ENCODE peak calls at places on chromosomes 11 and 22, in eight cellular contexts. F is A172; B is stimulated activated CD4-positive, alpha-beta T cell treated with anti-CD3 and anti-CD28 coated beads, Interleukin-15, amount 100 ng/mL, for 1 hour; U is fibroblast of villous mesenchyme; A is NCI-H2107; J is T follicular helper cell; X is NT2/D1; N is NCI-H69. V is an unnamed sample.
A peak's percentile ranks its signal among the peaks of the same experiment; 100 is the strongest.

GRCh38 chr11:34650528-34650927 is 29.6 kb downstream of the EHF start:
- DNase-seq in X (no peak), A (no peak), N (no peak), F (no peak), U (peak; percentile 39), B (peak; percentile 49), J (peak; percentile 43), V (no peak)

GRCh38 chr11:100741866-100742625 is 55.0 kb downstream of the ARHGAP42 start:
- DNase-seq in A (no peak), U (no peak), X (no peak), F (no peak), N (no peak), J (no peak), B (no peak), V (peak; percentile 34)

GRCh38 chr11:5229388-5229787 is 2.5 kb upstream of the HBB start:
- DNase-seq in A (no peak), N (no peak), J (no peak), X (no peak), F (no peak), B (no peak), U (no peak), V (no peak)

GRCh38 chr11:76653674-76654309 is 16.8 kb downstream of the LRRC32 start:
- DNase-seq in A (no peak), J (no peak), N (no peak), F (no peak), X (no peak), U (peak; percentile 98), B (no peak), V (peak; percentile 85)

GRCh38 chr11:11584446-11584810 is 37.4 kb downstream of the GALNT18 start:
- DNase-seq in N (peak; percentile 50), B (no peak), X (no peak), A (no peak), U (peak; percentile 45), F (peak; percentile 85), J (no peak), V (peak; percentile 77)

GRCh38 chr22:17842386-17842785 is 68.1 kb upstream of the BID start:
- DNase-seq in A (no peak), J (peak; percentile 7), B (no peak), N (no peak), X (no peak), U (peak; percentile 64), F (no peak), V (no peak)

GRCh38 chr11:91761406-91762027 is 463.1 kb upstream of the FAT3 start:
- DNase-seq in J (no peak), B (no peak), F (no peak), X (peak; percentile 42), N (peak; percentile 98), A (no peak), U (no peak), V (no peak)

GRCh38 chr11:118911113-118911879 is 14.4 kb downstream of the BCL9L start:
- DNase-seq in N (peak; percentile 51), U (peak; percentile 57), F (peak; percentile 48), X (no peak), A (no peak), B (no peak), J (no peak), V (no peak)

GRCh38 chr11:61150656-61151544 is 10.3 kb downstream of the VPS37C start:
- DNase-seq in B (no peak), F (no peak), X (no peak), U (no peak), A (no peak), N (no peak), J (no peak), V (no peak)

GRCh38 chr11:73237471-73238290 is 19.6 kb downstream of the P2RY2 start:
- DNase-seq in U (peak; percentile 32), B (no peak), F (peak; percentile 32), N (no peak), A (no peak), J (no peak), X (no peak), V (peak; percentile 39)

GRCh38 chr11:134333951-134334350 is 2.2 kb downstream of the GLB1L2 start:
- DNase-seq in X (no peak), J (no peak), F (no peak), B (no peak), N (peak; percentile 19), U (no peak), A (no peak), V (no peak)

GRCh38 chr11:89321401-89321800 is 143.7 kb downstream of the TYR start:
- DNase-seq in J (no peak), N (no peak), F (no peak), X (no peak), B (no peak), U (no peak), A (no peak), V (no peak)

GRCh38 chr22:36329217-36330078 is 58.3 kb downstream of the MYH9 start:
- DNase-seq in J (peak; percentile 73), B (peak; percentile 62), U (peak; percentile 92), X (peak; percentile 75), N (peak; percentile 30), A (no peak), F (peak; percentile 98), V (peak; percentile 97)

GRCh38 chr11:45145421-45146071 is 893 bp upstream of the PRDM11 start:
- DNase-seq in B (no peak), J (no peak), F (no peak), N (peak; percentile 86), A (no peak), X (peak; percentile 73), U (peak; percentile 33), V (peak; percentile 57)

GRCh38 chr11:120108154-120108784 is 29.6 kb downstream of the TRIM29 start:
- DNase-seq in F (peak; percentile 21), J (peak; percentile 24), U (peak; percentile 45), X (peak; percentile 63), A (peak; percentile 64), N (peak; percentile 70), B (peak; percentile 47), V (peak; percentile 80)

GRCh38 chr11:114163231-114163631 is 103.7 kb downstream of the ZBTB16 start:
- DNase-seq in F (no peak), U (peak; percentile 95), X (no peak), B (no peak), J (no peak), N (peak; percentile 64), A (no peak), V (peak; percentile 89)

GRCh38 chr22:42699953-42700352 is 20.7 kb downstream of the A4GALT start:
- DNase-seq in X (no peak), F (no peak), B (no peak), J (no peak), N (no peak), A (no peak), U (no peak), V (no peak)

GRCh38 chr11:59754859-59755700 is at the start of gene STX3:
- DNase-seq in X (peak; percentile 39), N (peak; percentile 88), B (peak; percentile 55), F (peak; percentile 69), J (peak; percentile 54), U (peak; percentile 66), A (no peak), V (peak; percentile 75)

GRCh38 chr11:33893711-33894401 is 2.0 kb upstream of the LMO2 start:
- DNase-seq in N (no peak), U (peak; percentile 5), B (peak; percentile 53), A (no peak), X (no peak), J (peak; percentile 19), F (no peak), V (no peak)

GRCh38 chr11:41848349-41848748 is 388.9 kb upstream of the LRRC4C start:
- DNase-seq in F (no peak), X (no peak), J (no peak), N (no peak), B (no peak), U (no peak), A (no peak), V (no peak)

GRCh38 chr11:47573321-47573720 is 5.4 kb downstream of the KBTBD4 start:
- DNase-seq in N (no peak), F (no peak), A (no peak), B (no peak), U (no peak), X (no peak), J (no peak), V (no peak)